ENCODE peak calls at places on chromosomes 16 and 17, in four cellular contexts. T is T-helper 1 cell, Q is progenitor cell of endocrine pancreas, L is AG09319. F is an unnamed sample.

GRCh38 chr17:4019400-4019799 is 55.2 kb upstream of the ATP2A3 start:
- DNase-seq in L (no peak), Q (no peak), T (no peak), F (no peak)

GRCh38 chr16:4011225-4011939 is 104.9 kb downstream of the ADCY9 start:
- DNase-seq in L (peak; percentile 28), Q (no peak), T (no peak), F (no peak)

GRCh38 chr17:13154403-13154802 is 136.6 kb upstream of the ELAC2 start:
- DNase-seq in L (no peak), T (no peak), Q (no peak), F (no peak)

GRCh38 chr17:61459968-61460718 is 7.9 kb downstream of the TBX4 start:
- DNase-seq in Q (no peak), T (no peak), L (no peak), F (no peak)

GRCh38 chr17:81583589-81584337 is 31.6 kb upstream of the FAAP100 start:
- DNase-seq in L (no peak), Q (no peak), T (no peak), F (no peak)

GRCh38 chr16:75251280-75252048 is at the start of gene BCAR1:
- DNase-seq in Q (peak; percentile 86), L (peak; percentile 78), T (no peak), F (no peak)

GRCh38 chr17:49338883-49339282 is 23.2 kb downstream of the ZNF652 start:
- DNase-seq in Q (no peak), T (no peak), L (no peak), F (no peak)

GRCh38 chr17:81483085-81483861 is 29.3 kb downstream of the ACTG1 start:
- DNase-seq in T (no peak), L (no peak), Q (no peak), F (no peak)

GRCh38 chr17:21289175-21289901 is 4.8 kb downstream of the MAP2K3 start:
- DNase-seq in Q (no peak), T (no peak), L (no peak), F (no peak)

GRCh38 chr17:67139784-67140665 is 95.7 kb downstream of the CACNG1 start:
- DNase-seq in L (no peak), T (no peak), Q (no peak), F (no peak)

GRCh38 chr17:32333187-32333586 is 8.8 kb downstream of the C17orf75 start:
- DNase-seq in L (no peak), T (no peak), Q (no peak), F (no peak)

GRCh38 chr17:77470800-77471733 is 330.3 kb downstream of the SEC14L1 start:
- DNase-seq in T (no peak), Q (no peak), L (no peak), F (no peak)

GRCh38 chr16:11250091-11250785 is 5.8 kb downstream of the SOCS1 start:
- DNase-seq in Q (no peak), L (no peak), T (no peak), F (no peak)

GRCh38 chr16:23079683-23080221 is 69.5 kb downstream of the USP31 start:
- DNase-seq in L (no peak), T (no peak), Q (no peak), F (no peak)

GRCh38 chr17:78953356-78954350 is 26.1 kb downstream of the LGALS3BP start:
- DNase-seq in L (no peak), T (no peak), Q (no peak), F (no peak)

GRCh38 chr16:84832488-84833141 is 12.8 kb downstream of the CRISPLD2 start:
- DNase-seq in Q (no peak), L (peak; percentile 95), T (no peak), F (no peak)

GRCh38 chr17:44751331-44751730 is 7.5 kb upstream of the ADAM11 start:
- DNase-seq in T (no peak), L (no peak), Q (no peak), F (no peak)

GRCh38 chr16:87765473-87765775 is 362 bp downstream of the KLHDC4 start:
- DNase-seq in T (peak; percentile 40), Q (no peak), L (no peak), F (peak; percentile 27)

GRCh38 chr16:85425061-85425662 is 188.0 kb upstream of the GSE1 start:
- DNase-seq in L (no peak), Q (peak; percentile 5), T (peak; percentile 3), F (no peak)

GRCh38 chr16:53714080-53715050 is 10.4 kb downstream of the FTO start:
- DNase-seq in Q (no peak), L (no peak), T (no peak), F (no peak)

GRCh38 chr17:44664867-44665266 is 8.6 kb downstream of the MEIOC start:
- DNase-seq in Q (no peak), L (no peak), T (no peak), F (no peak)

GRCh38 chr17:79126139-79126538 is 51.5 kb downstream of the ENGASE start:
- DNase-seq in T (no peak), L (no peak), Q (no peak), F (no peak)

GRCh38 chr17:49823614-49824013 is 24.3 kb downstream of the TAC4 start:
- DNase-seq in T (no peak), Q (no peak), L (no peak), F (no peak)

GRCh38 chr16:27470567-27471431 is 68.8 kb downstream of the IL21R start:
- DNase-seq in Q (no peak), L (no peak), T (no peak), F (no peak)

GRCh38 chr16:75377971-75378386 is 55.3 kb downstream of the CFDP1 start:
- DNase-seq in Q (no peak), T (no peak), L (peak; percentile 86), F (no peak)

GRCh38 chr17:40541873-40542561 is 23.3 kb downstream of the CCR7 start:
- DNase-seq in Q (no peak), T (no peak), L (no peak), F (no peak)

GRCh38 chr16:58339452-58339938 is 44.7 kb upstream of the PRSS54 start:
- DNase-seq in L (no peak), T (no peak), Q (no peak), F (no peak)

GRCh38 chr16:27080870-27081269 is 14.1 kb downstream of the C16orf82 start:
- DNase-seq in L (no peak), Q (no peak), T (no peak), F (no peak)

GRCh38 chr17:42387663-42388380 is 420 bp downstream of the STAT3 start:
- DNase-seq in T (peak; percentile 25), L (no peak), Q (peak; percentile 21), F (no peak)

GRCh38 chr17:17506893-17507464 is 10.8 kb upstream of the RASD1 start:
- DNase-seq in T (no peak), L (no peak), Q (no peak), F (no peak)